ENCODE peak calls at places on chromosomes 2 and 18, in five cellular contexts. X is GM12891, W is K562, Y is H1, P is HepG2. N is an unnamed sample.
A peak's percentile ranks its signal among the peaks of the same experiment; 100 is the strongest.

GRCh38 chr18:74654637-74655036 is 57.0 kb downstream of the ZNF407 start:
- DNase-seq in X (no peak), W (no peak), Y (no peak), P (no peak), N (no peak)

GRCh38 chr2:61277756-61278155 is 115.8 kb downstream of the C2orf74 start:
- DNase-seq in X (no peak), W (no peak), Y (no peak), P (no peak), N (no peak)

GRCh38 chr2:159684796-159685195 is 27.5 kb upstream of the MARCHF7 start:
- DNase-seq in X (no peak), W (no peak), Y (no peak), P (no peak), N (no peak)

GRCh38 chr2:137493261-137493660 is 471.0 kb upstream of the HNMT start:
- DNase-seq in X (no peak), W (no peak), Y (no peak), P (no peak), N (no peak)

GRCh38 chr2:158753561-158754302 is 41.4 kb upstream of the DAPL1 start:
- DNase-seq in X (peak; percentile 20), W (peak; percentile 80), Y (peak; percentile 56), P (peak; percentile 62), N (peak; percentile 22)

GRCh38 chr2:18339326-18339725 is 221.1 kb downstream of the RDH14 start:
- DNase-seq in X (no peak), W (no peak), Y (no peak), P (no peak), N (no peak)

GRCh38 chr18:78986018-78986481 is 6.4 kb downstream of the SALL3 start:
- DNase-seq in X (no peak), W (peak; percentile 26), Y (peak; percentile 53), P (peak; percentile 17), N (no peak)

GRCh38 chr2:240291940-240292574 is 143.4 kb upstream of the GPC1 start:
- DNase-seq in X (no peak), W (no peak), Y (no peak), P (no peak), N (no peak)

GRCh38 chr2:205730701-205731271 is 48.5 kb downstream of the NRP2 start:
- DNase-seq in X (no peak), W (no peak), Y (no peak), P (no peak), N (no peak)

GRCh38 chr18:26549103-26549485 is 741 bp upstream of the KCTD1 start:
- DNase-seq in X (peak; percentile 35), W (no peak), Y (peak; percentile 74), P (no peak), N (no peak)

GRCh38 chr2:20622731-20623130 is 28.2 kb downstream of the HS1BP3 start:
- DNase-seq in X (no peak), W (no peak), Y (no peak), P (no peak), N (no peak)

GRCh38 chr2:131153529-131153928 is 48.4 kb downstream of the PLEKHB2 start:
- DNase-seq in X (no peak), W (no peak), Y (no peak), P (no peak), N (no peak)

GRCh38 chr18:10514082-10514481 is 11.7 kb upstream of the NAPG start:
- DNase-seq in X (no peak), W (no peak), Y (no peak), P (no peak), N (no peak)
- TF ChIP-seq POLR2AphosphoS5 in X (no peak), W (no peak), Y (no peak), P (no peak), N (no peak)

DNA sequence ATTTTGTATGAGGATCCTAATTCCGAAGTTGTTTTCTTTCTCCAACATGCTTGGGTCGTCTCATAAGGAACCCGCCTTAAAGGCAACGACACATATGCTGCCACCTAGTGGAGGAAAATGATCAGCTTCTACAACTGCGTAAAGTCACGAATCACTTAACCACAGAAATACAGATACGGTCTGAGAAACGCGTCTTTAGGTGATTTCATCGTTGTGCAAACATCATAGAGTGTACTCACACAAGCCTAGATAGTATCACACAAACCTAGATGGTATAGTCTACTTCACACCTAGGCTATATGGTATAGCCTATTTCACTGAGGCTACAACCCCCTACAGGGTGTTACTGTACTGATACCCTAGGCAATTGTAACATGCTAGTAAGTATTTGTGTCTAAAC is 13.1 kb downstream of the GNLY start:
- DNase-seq in X (peak; percentile 57), W (peak; percentile 73), Y (no peak), P (peak; percentile 73), N (no peak)
- TF ChIP-seq TAF1 in X (no peak), W (no peak), Y (no peak), P (no peak), N (no peak)

GRCh38 chr2:215137329-215137686 is 1.1 kb downstream of the ABCA12 start:
- DNase-seq in X (no peak), W (no peak), Y (no peak), P (no peak), N (no peak)

GRCh38 chr2:215138466-215138865 is at the start of gene ABCA12:
- DNase-seq in X (no peak), W (no peak), Y (no peak), P (no peak), N (no peak)

GRCh38 chr2:215140166-215140707 is 1.8 kb upstream of the ABCA12 start:
- DNase-seq in X (no peak), W (no peak), Y (no peak), P (no peak), N (no peak)

GRCh38 chr2:215136669-215137328 is 1.6 kb downstream of the ABCA12 start:
- DNase-seq in X (no peak), W (no peak), Y (no peak), P (no peak), N (no peak)

DNA sequence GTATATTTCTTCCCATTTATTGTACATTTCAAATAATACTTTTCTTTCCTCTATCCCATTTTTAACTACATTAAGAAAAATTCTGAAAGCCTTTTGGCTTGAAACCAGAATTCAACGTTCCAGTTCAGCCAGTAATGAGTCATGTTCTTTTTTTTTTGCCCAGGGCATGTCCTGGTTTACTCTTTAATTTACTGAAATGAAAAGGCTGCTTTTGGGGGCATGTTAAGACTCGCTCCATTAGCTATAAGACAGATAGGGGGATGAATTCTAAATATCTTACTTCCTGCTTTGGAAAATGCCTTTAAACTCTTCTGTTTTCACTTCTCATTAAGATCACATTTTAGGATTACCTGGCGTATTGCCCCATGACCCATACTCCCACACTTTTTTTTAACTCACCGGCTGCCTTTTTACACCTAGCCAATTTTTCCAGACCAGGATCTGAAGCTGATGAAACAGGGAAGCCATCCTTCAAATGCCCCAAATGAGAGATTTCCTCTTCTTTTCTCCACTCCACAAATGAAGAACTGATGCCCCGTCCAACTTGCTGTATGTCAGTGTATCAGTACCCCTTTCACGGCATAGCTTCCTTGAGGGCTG is 585 bp downstream of the ABCA12 start:
- DNase-seq in X (no peak), W (no peak), Y (no peak), P (no peak), N (no peak)
- TF ChIP-seq POLR2AphosphoS5 in X (no peak), W (no peak), Y (no peak), P (no peak), N (no peak)

GRCh38 chr2:222318026-222318711 is 19.4 kb upstream of the PAX3 start:
- DNase-seq in X (no peak), W (peak; percentile 17), Y (peak; percentile 89), P (peak; percentile 53), N (no peak)
- TF ChIP-seq TAF1 in X (no peak), W (no peak), Y (no peak), P (no peak), N (no peak)

N was measured in GM12892.